ENCODE peak calls at places on chromosomes 5 and 9, in four cellular contexts. Z is activated CD8-positive, alpha-beta T cell treated with anti-CD3 and anti-CD28 coated beads for 36 hours; I is endodermal cell; Q is heart left ventricle. L is an unnamed sample.

GRCh38 chr9:93678199-93679019 is 102.0 kb downstream of the PHF2 start:
- DNase-seq in Z (no peak), I (peak; percentile 34), Q (no peak), L (no peak)

GRCh38 chr5:142674438-142675210 is 11.3 kb downstream of the FGF1 start:
- DNase-seq in Z (no peak), I (peak; percentile 37), Q (no peak), L (no peak)

GRCh38 chr9:127087411-127087810 is 35.0 kb downstream of the ANGPTL2 start:
- DNase-seq in Z (no peak), I (no peak), Q (no peak), L (no peak)

GRCh38 chr5:178564842-178565550 is 25.2 kb downstream of the COL23A1 start:
- DNase-seq in Z (no peak), I (peak; percentile 73), Q (no peak), L (no peak)

GRCh38 chr9:27714388-27714787 is 141.1 kb upstream of the C9orf72 start:
- DNase-seq in Z (no peak), I (no peak), Q (no peak), L (no peak)

GRCh38 chr5:160441352-160441781 is 19.7 kb downstream of the PTTG1 start:
- DNase-seq in Z (no peak), I (no peak), Q (no peak), L (no peak)

GRCh38 chr5:92543246-92543645 is 1037.8 kb downstream of the NR2F1-AS1 start:
- DNase-seq in Z (no peak), I (no peak), Q (no peak), L (no peak)

GRCh38 chr9:100066539-100066938 is 32.3 kb downstream of the ERP44 start:
- DNase-seq in Z (no peak), I (no peak), Q (no peak), L (peak; percentile 26)

GRCh38 chr9:77063645-77064285 is 44.3 kb downstream of the FOXB2 start:
- DNase-seq in Z (no peak), I (no peak), Q (no peak), L (no peak)

DNA sequence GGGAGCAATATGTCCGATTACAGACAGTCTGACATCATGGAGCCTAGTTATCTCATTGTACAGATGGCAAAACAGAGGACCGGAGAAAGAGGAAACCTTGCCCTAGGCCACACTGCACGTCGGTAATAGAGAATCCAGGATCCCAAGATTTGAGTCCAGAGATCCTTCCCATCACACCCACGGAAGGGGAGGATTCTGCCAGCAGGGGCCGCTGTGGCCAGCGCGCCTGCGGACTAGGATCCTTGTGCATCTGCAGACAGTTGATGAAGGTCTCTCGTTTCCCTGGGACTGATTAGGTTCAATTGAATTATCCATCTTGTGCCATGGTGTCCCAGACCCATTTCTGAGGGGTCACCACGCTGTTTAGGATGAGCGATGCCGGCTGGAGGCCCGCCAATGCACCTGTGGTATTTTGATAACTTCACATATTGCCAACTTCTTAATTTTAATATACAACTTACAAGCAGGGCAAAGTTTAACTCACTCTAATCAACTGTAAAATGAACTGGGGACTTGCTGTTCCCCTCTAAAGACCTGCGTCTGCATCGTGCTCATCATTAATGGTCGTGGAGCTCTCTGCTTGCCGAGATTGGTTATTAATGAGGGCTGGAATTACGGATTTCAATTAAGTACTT is 592.7 kb upstream of the BRINP1 start:
- DNase-seq in Z (peak; percentile 11), I (peak; percentile 94), Q (no peak), L (peak; percentile 35)
- TF ChIP-seq CTCF in Z (peak; percentile 52), I (peak; percentile 97), Q (peak; percentile 39), L (peak; percentile 61)

GRCh38 chr9:22065431-22065830 is 56.3 kb upstream of the CDKN2B start:
- DNase-seq in Z (no peak), I (no peak), Q (no peak), L (no peak)

GRCh38 chr9:22067196-22067595 is 58.1 kb upstream of the CDKN2B start:
- DNase-seq in Z (no peak), I (no peak), Q (no peak), L (no peak)

GRCh38 chr9:22060831-22061383 is 51.8 kb upstream of the CDKN2B start:
- DNase-seq in Z (no peak), I (no peak), Q (no peak), L (no peak)

GRCh38 chr9:22068369-22068768 is 59.3 kb upstream of the CDKN2B start:
- DNase-seq in Z (no peak), I (no peak), Q (no peak), L (no peak)

GRCh38 chr9:22064957-22065356 is 55.9 kb upstream of the CDKN2B start:
- DNase-seq in Z (no peak), I (no peak), Q (no peak), L (no peak)
- TF ChIP-seq CTCF in Z (no peak), I (no peak), Q (no peak), L (no peak)

GRCh38 chr5:126369995-126370731 is 53.0 kb upstream of the GRAMD2B start:
- DNase-seq in Z (no peak), I (peak; percentile 59), Q (no peak), L (no peak)
- TF ChIP-seq CTCF in Z (no peak), I (no peak), Q (peak; percentile 10), L (no peak)

DNA sequence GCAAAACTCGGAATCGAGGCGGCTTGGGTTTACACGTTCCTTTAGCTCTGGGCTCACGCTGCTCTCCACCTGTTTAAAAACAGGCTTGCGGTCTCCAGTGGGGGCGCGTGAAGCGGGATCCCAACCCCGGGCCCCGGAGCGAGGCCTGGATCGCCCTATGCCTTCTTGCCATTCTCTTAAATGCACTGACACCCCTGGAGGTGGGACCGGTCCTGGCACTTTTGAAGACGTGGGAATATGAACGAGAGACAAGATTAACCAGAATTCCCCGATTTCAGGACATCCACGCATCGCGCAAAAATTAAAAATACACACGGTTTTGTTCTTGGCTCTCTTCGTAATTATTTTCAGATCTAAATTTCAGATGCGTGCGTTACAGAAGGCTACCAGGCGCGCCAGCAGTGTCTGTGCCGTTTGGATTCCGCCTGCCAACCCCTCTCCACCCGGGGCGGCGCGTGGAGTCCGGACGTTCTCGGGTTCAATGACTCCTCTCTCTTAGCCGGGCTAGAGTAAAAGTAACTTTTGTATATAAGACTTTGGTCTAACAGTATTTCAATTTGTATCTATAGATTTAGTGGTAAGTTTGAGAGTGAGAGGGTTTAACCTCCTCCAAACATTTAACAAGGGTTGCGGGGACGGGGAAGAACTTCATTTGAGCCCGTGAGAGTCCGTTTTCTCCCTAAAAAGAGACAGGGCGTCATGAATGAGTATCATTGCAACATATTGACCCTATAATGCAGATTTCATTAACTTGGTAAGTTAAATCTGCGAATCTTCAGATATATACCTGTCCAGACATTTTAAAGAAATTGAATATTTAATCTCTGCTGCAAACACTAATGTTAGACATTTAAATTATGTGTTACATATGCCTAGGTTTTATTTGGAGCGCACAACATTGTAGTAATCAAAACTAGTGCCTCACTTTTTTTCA is 3.8 kb downstream of the FOXD1 start:
- DNase-seq in Z (no peak), I (peak; percentile 79), Q (no peak), L (no peak)
- TF ChIP-seq CTCF in Z (no peak), I (peak; percentile 55), Q (no peak), L (no peak)

GRCh38 chr5:1763960-1764605 is 35.6 kb downstream of the MRPL36 start:
- DNase-seq in Z (no peak), I (peak; percentile 38), Q (peak; percentile 45), L (no peak)

GRCh38 chr5:1764606-1764960 is 35.1 kb downstream of the MRPL36 start:
- DNase-seq in Z (no peak), I (peak; percentile 39), Q (peak; percentile 37), L (no peak)

GRCh38 chr5:1762121-1762877 is 37.3 kb downstream of the MRPL36 start:
- DNase-seq in Z (no peak), I (peak; percentile 41), Q (peak; percentile 45), L (no peak)

GRCh38 chr5:1762878-1763547 is 36.6 kb downstream of the MRPL36 start:
- DNase-seq in Z (no peak), I (peak; percentile 39), Q (peak; percentile 14), L (no peak)

DNA sequence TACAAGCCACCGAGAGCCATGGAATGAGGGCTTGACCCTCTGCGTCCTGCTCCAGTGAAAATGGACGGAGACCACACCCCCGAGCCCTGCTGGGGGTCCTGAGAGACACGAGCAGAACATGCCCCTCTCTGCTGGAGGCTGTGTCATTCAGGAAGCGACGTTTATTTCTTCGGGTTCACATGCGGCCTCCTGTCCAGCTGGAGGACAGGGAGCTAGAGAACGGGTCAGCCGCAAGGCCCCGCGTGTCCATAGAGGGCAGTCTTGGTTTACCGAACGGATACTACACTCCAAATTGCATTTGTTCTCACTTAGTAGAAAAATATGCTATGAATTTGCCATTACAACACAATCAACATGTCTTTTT is 36.1 kb downstream of the MRPL36 start:
- DNase-seq in Z (peak; percentile 56), I (peak; percentile 82), Q (peak; percentile 55), L (peak; percentile 73)
- TF ChIP-seq CTCF in Z (peak; percentile 58), I (peak; percentile 84), Q (peak; percentile 64), L (peak; percentile 62)